ENCODE peak calls at places on chromosome 21, in seven cellular contexts. One of them, this sample, is unnamed.

GRCh38 chr21:44540741-44541288 is 820 bp upstream of the KRTAP10-1 start:
- DNase-seq in SW480: no peak
- DNase-seq in nephron progenitor cell: no peak
- DNase-seq in activated CD4-positive, alpha-beta T cell treated with anti-CD3 and anti-CD28 coated beads, Interleukin-2, amount 50 U/mL, for 24 hours: no peak
- DNase-seq in progenitor cell of endocrine pancreas: no peak
- DNase-seq in heart right ventricle: no peak
- DNase-seq in stimulated activated CD4-positive, alpha-beta T cell treated with anti-CD3 and anti-CD28 coated beads, Interleukin-1b, Interleukin-23, amount 100 ng/mL, for 1 hour: no peak
- DNase-seq in this sample: no peak

GRCh38 chr21:26736449-26736848 is 108.8 kb downstream of the ADAMTS1 start:
- DNase-seq in SW480: no peak
- DNase-seq in nephron progenitor cell: no peak
- DNase-seq in activated CD4-positive, alpha-beta T cell treated with anti-CD3 and anti-CD28 coated beads, Interleukin-2, amount 50 U/mL, for 24 hours: no peak
- DNase-seq in progenitor cell of endocrine pancreas: no peak
- DNase-seq in heart right ventricle: no peak
- DNase-seq in stimulated activated CD4-positive, alpha-beta T cell treated with anti-CD3 and anti-CD28 coated beads, Interleukin-1b, Interleukin-23, amount 100 ng/mL, for 1 hour: no peak
- DNase-seq in this sample: no peak

GRCh38 chr21:45892156-45892919 is 89.2 kb upstream of the COL6A1 start:
- DNase-seq in SW480: no peak
- DNase-seq in nephron progenitor cell: no peak
- DNase-seq in activated CD4-positive, alpha-beta T cell treated with anti-CD3 and anti-CD28 coated beads, Interleukin-2, amount 50 U/mL, for 24 hours: no peak
- DNase-seq in progenitor cell of endocrine pancreas: no peak
- DNase-seq in heart right ventricle: no peak
- DNase-seq in stimulated activated CD4-positive, alpha-beta T cell treated with anti-CD3 and anti-CD28 coated beads, Interleukin-1b, Interleukin-23, amount 100 ng/mL, for 1 hour: no peak
- DNase-seq in this sample: no peak

GRCh38 chr21:38830667-38831525 is 25.2 kb downstream of the ETS2 start:
- DNase-seq in SW480: no peak
- DNase-seq in nephron progenitor cell: no peak
- DNase-seq in activated CD4-positive, alpha-beta T cell treated with anti-CD3 and anti-CD28 coated beads, Interleukin-2, amount 50 U/mL, for 24 hours: no peak
- DNase-seq in progenitor cell of endocrine pancreas: no peak
- DNase-seq in heart right ventricle: no peak
- DNase-seq in stimulated activated CD4-positive, alpha-beta T cell treated with anti-CD3 and anti-CD28 coated beads, Interleukin-1b, Interleukin-23, amount 100 ng/mL, for 1 hour: no peak
- DNase-seq in this sample: no peak

GRCh38 chr21:44723177-44724131 is 12.1 kb upstream of the TSPEAR start:
- DNase-seq in SW480: peak
- DNase-seq in nephron progenitor cell: peak
- DNase-seq in activated CD4-positive, alpha-beta T cell treated with anti-CD3 and anti-CD28 coated beads, Interleukin-2, amount 50 U/mL, for 24 hours: no peak
- DNase-seq in progenitor cell of endocrine pancreas: no peak
- DNase-seq in heart right ventricle: no peak
- DNase-seq in stimulated activated CD4-positive, alpha-beta T cell treated with anti-CD3 and anti-CD28 coated beads, Interleukin-1b, Interleukin-23, amount 100 ng/mL, for 1 hour: no peak
- DNase-seq in this sample: no peak

GRCh38 chr21:21968810-21969588 is 970.8 kb downstream of the NCAM2 start:
- DNase-seq in SW480: no peak
- DNase-seq in nephron progenitor cell: no peak
- DNase-seq in activated CD4-positive, alpha-beta T cell treated with anti-CD3 and anti-CD28 coated beads, Interleukin-2, amount 50 U/mL, for 24 hours: no peak
- DNase-seq in progenitor cell of endocrine pancreas: no peak
- DNase-seq in heart right ventricle: no peak
- DNase-seq in stimulated activated CD4-positive, alpha-beta T cell treated with anti-CD3 and anti-CD28 coated beads, Interleukin-1b, Interleukin-23, amount 100 ng/mL, for 1 hour: no peak
- DNase-seq in this sample: no peak

GRCh38 chr21:25845729-25846256 is 111.0 kb downstream of the GABPA start:
- DNase-seq in SW480: no peak
- DNase-seq in nephron progenitor cell: no peak
- DNase-seq in activated CD4-positive, alpha-beta T cell treated with anti-CD3 and anti-CD28 coated beads, Interleukin-2, amount 50 U/mL, for 24 hours: no peak
- DNase-seq in progenitor cell of endocrine pancreas: no peak
- DNase-seq in heart right ventricle: no peak
- DNase-seq in stimulated activated CD4-positive, alpha-beta T cell treated with anti-CD3 and anti-CD28 coated beads, Interleukin-1b, Interleukin-23, amount 100 ng/mL, for 1 hour: no peak
- DNase-seq in this sample: no peak

GRCh38 chr21:20523191-20523590 is 475.0 kb upstream of the NCAM2 start:
- DNase-seq in SW480: no peak
- DNase-seq in nephron progenitor cell: no peak
- DNase-seq in activated CD4-positive, alpha-beta T cell treated with anti-CD3 and anti-CD28 coated beads, Interleukin-2, amount 50 U/mL, for 24 hours: no peak
- DNase-seq in progenitor cell of endocrine pancreas: no peak
- DNase-seq in heart right ventricle: no peak
- DNase-seq in stimulated activated CD4-positive, alpha-beta T cell treated with anti-CD3 and anti-CD28 coated beads, Interleukin-1b, Interleukin-23, amount 100 ng/mL, for 1 hour: no peak
- DNase-seq in this sample: no peak

GRCh38 chr21:32249551-32250280 is 29.1 kb downstream of the MIS18A start:
- DNase-seq in SW480: no peak
- DNase-seq in nephron progenitor cell: no peak
- DNase-seq in activated CD4-positive, alpha-beta T cell treated with anti-CD3 and anti-CD28 coated beads, Interleukin-2, amount 50 U/mL, for 24 hours: no peak
- DNase-seq in progenitor cell of endocrine pancreas: no peak
- DNase-seq in heart right ventricle: no peak
- DNase-seq in stimulated activated CD4-positive, alpha-beta T cell treated with anti-CD3 and anti-CD28 coated beads, Interleukin-1b, Interleukin-23, amount 100 ng/mL, for 1 hour: no peak
- DNase-seq in this sample: no peak

GRCh38 chr21:14901482-14901958 is 163.3 kb downstream of the NRIP1 start:
- DNase-seq in SW480: peak
- DNase-seq in nephron progenitor cell: no peak
- DNase-seq in activated CD4-positive, alpha-beta T cell treated with anti-CD3 and anti-CD28 coated beads, Interleukin-2, amount 50 U/mL, for 24 hours: no peak
- DNase-seq in progenitor cell of endocrine pancreas: no peak
- DNase-seq in heart right ventricle: no peak
- DNase-seq in stimulated activated CD4-positive, alpha-beta T cell treated with anti-CD3 and anti-CD28 coated beads, Interleukin-1b, Interleukin-23, amount 100 ng/mL, for 1 hour: no peak
- DNase-seq in this sample: no peak

GRCh38 chr21:45607922-45608295 is 35.6 kb upstream of the PCBP3 start:
- DNase-seq in SW480: no peak
- DNase-seq in nephron progenitor cell: no peak
- DNase-seq in activated CD4-positive, alpha-beta T cell treated with anti-CD3 and anti-CD28 coated beads, Interleukin-2, amount 50 U/mL, for 24 hours: no peak
- DNase-seq in progenitor cell of endocrine pancreas: no peak
- DNase-seq in heart right ventricle: no peak
- DNase-seq in stimulated activated CD4-positive, alpha-beta T cell treated with anti-CD3 and anti-CD28 coated beads, Interleukin-1b, Interleukin-23, amount 100 ng/mL, for 1 hour: no peak
- DNase-seq in this sample: no peak

GRCh38 chr21:42850866-42851391 is 28.4 kb downstream of the WDR4 start:
- DNase-seq in SW480: no peak
- DNase-seq in nephron progenitor cell: peak
- DNase-seq in activated CD4-positive, alpha-beta T cell treated with anti-CD3 and anti-CD28 coated beads, Interleukin-2, amount 50 U/mL, for 24 hours: no peak
- DNase-seq in progenitor cell of endocrine pancreas: no peak
- DNase-seq in heart right ventricle: no peak
- DNase-seq in stimulated activated CD4-positive, alpha-beta T cell treated with anti-CD3 and anti-CD28 coated beads, Interleukin-1b, Interleukin-23, amount 100 ng/mL, for 1 hour: no peak
- DNase-seq in this sample: no peak

GRCh38 chr21:38277501-38278111 is 20.8 kb downstream of the KCNJ15 start:
- DNase-seq in SW480: peak
- DNase-seq in nephron progenitor cell: no peak
- DNase-seq in activated CD4-positive, alpha-beta T cell treated with anti-CD3 and anti-CD28 coated beads, Interleukin-2, amount 50 U/mL, for 24 hours: peak
- DNase-seq in progenitor cell of endocrine pancreas: no peak
- DNase-seq in heart right ventricle: no peak
- DNase-seq in stimulated activated CD4-positive, alpha-beta T cell treated with anti-CD3 and anti-CD28 coated beads, Interleukin-1b, Interleukin-23, amount 100 ng/mL, for 1 hour: no peak
- DNase-seq in this sample: no peak

GRCh38 chr21:45873866-45874265 is 107.7 kb upstream of the COL6A1 start:
- DNase-seq in SW480: no peak
- DNase-seq in nephron progenitor cell: no peak
- DNase-seq in activated CD4-positive, alpha-beta T cell treated with anti-CD3 and anti-CD28 coated beads, Interleukin-2, amount 50 U/mL, for 24 hours: no peak
- DNase-seq in progenitor cell of endocrine pancreas: no peak
- DNase-seq in heart right ventricle: no peak
- DNase-seq in stimulated activated CD4-positive, alpha-beta T cell treated with anti-CD3 and anti-CD28 coated beads, Interleukin-1b, Interleukin-23, amount 100 ng/mL, for 1 hour: no peak
- DNase-seq in this sample: no peak

GRCh38 chr21:17441370-17441769 is 71.5 kb upstream of the CXADR start:
- DNase-seq in SW480: no peak
- DNase-seq in nephron progenitor cell: no peak
- DNase-seq in activated CD4-positive, alpha-beta T cell treated with anti-CD3 and anti-CD28 coated beads, Interleukin-2, amount 50 U/mL, for 24 hours: no peak
- DNase-seq in progenitor cell of endocrine pancreas: no peak
- DNase-seq in heart right ventricle: no peak
- DNase-seq in stimulated activated CD4-positive, alpha-beta T cell treated with anti-CD3 and anti-CD28 coated beads, Interleukin-1b, Interleukin-23, amount 100 ng/mL, for 1 hour: no peak
- DNase-seq in this sample: no peak

GRCh38 chr21:31887596-31887920 is 14.7 kb downstream of the HUNK start:
- DNase-seq in SW480: no peak
- DNase-seq in nephron progenitor cell: no peak
- DNase-seq in activated CD4-positive, alpha-beta T cell treated with anti-CD3 and anti-CD28 coated beads, Interleukin-2, amount 50 U/mL, for 24 hours: no peak
- DNase-seq in progenitor cell of endocrine pancreas: no peak
- DNase-seq in heart right ventricle: peak
- DNase-seq in stimulated activated CD4-positive, alpha-beta T cell treated with anti-CD3 and anti-CD28 coated beads, Interleukin-1b, Interleukin-23, amount 100 ng/mL, for 1 hour: no peak
- DNase-seq in this sample: no peak

GRCh38 chr21:41367598-41368360 is 6.0 kb downstream of the MX2 start:
- DNase-seq in SW480: no peak
- DNase-seq in nephron progenitor cell: no peak
- DNase-seq in activated CD4-positive, alpha-beta T cell treated with anti-CD3 and anti-CD28 coated beads, Interleukin-2, amount 50 U/mL, for 24 hours: no peak
- DNase-seq in progenitor cell of endocrine pancreas: no peak
- DNase-seq in heart right ventricle: no peak
- DNase-seq in stimulated activated CD4-positive, alpha-beta T cell treated with anti-CD3 and anti-CD28 coated beads, Interleukin-1b, Interleukin-23, amount 100 ng/mL, for 1 hour: no peak
- DNase-seq in this sample: no peak

GRCh38 chr21:28442624-28443023 is 550.1 kb downstream of the LTN1 start:
- DNase-seq in SW480: no peak
- DNase-seq in nephron progenitor cell: no peak
- DNase-seq in activated CD4-positive, alpha-beta T cell treated with anti-CD3 and anti-CD28 coated beads, Interleukin-2, amount 50 U/mL, for 24 hours: no peak
- DNase-seq in progenitor cell of endocrine pancreas: no peak
- DNase-seq in heart right ventricle: no peak
- DNase-seq in stimulated activated CD4-positive, alpha-beta T cell treated with anti-CD3 and anti-CD28 coated beads, Interleukin-1b, Interleukin-23, amount 100 ng/mL, for 1 hour: no peak
- DNase-seq in this sample: no peak

GRCh38 chr21:37159053-37159776 is 86.2 kb downstream of the TTC3 start:
- DNase-seq in SW480: no peak
- DNase-seq in nephron progenitor cell: no peak
- DNase-seq in activated CD4-positive, alpha-beta T cell treated with anti-CD3 and anti-CD28 coated beads, Interleukin-2, amount 50 U/mL, for 24 hours: no peak
- DNase-seq in progenitor cell of endocrine pancreas: no peak
- DNase-seq in heart right ventricle: no peak
- DNase-seq in stimulated activated CD4-positive, alpha-beta T cell treated with anti-CD3 and anti-CD28 coated beads, Interleukin-1b, Interleukin-23, amount 100 ng/mL, for 1 hour: no peak
- DNase-seq in this sample: no peak

GRCh38 chr21:41885341-41886024 is 6.3 kb upstream of the PRDM15 start:
- DNase-seq in SW480: no peak
- DNase-seq in nephron progenitor cell: no peak
- DNase-seq in activated CD4-positive, alpha-beta T cell treated with anti-CD3 and anti-CD28 coated beads, Interleukin-2, amount 50 U/mL, for 24 hours: no peak
- DNase-seq in progenitor cell of endocrine pancreas: no peak
- DNase-seq in heart right ventricle: no peak
- DNase-seq in stimulated activated CD4-positive, alpha-beta T cell treated with anti-CD3 and anti-CD28 coated beads, Interleukin-1b, Interleukin-23, amount 100 ng/mL, for 1 hour: no peak
- DNase-seq in this sample: no peak

GRCh38 chr21:42242611-42243010 is 23.7 kb downstream of the ABCG1 start:
- DNase-seq in SW480: no peak
- DNase-seq in nephron progenitor cell: no peak
- DNase-seq in activated CD4-positive, alpha-beta T cell treated with anti-CD3 and anti-CD28 coated beads, Interleukin-2, amount 50 U/mL, for 24 hours: no peak
- DNase-seq in progenitor cell of endocrine pancreas: no peak
- DNase-seq in heart right ventricle: no peak
- DNase-seq in stimulated activated CD4-positive, alpha-beta T cell treated with anti-CD3 and anti-CD28 coated beads, Interleukin-1b, Interleukin-23, amount 100 ng/mL, for 1 hour: no peak
- DNase-seq in this sample: no peak

GRCh38 chr21:33760641-33761103 is 118.4 kb downstream of the ITSN1 start:
- DNase-seq in SW480: no peak
- DNase-seq in nephron progenitor cell: no peak
- DNase-seq in activated CD4-positive, alpha-beta T cell treated with anti-CD3 and anti-CD28 coated beads, Interleukin-2, amount 50 U/mL, for 24 hours: no peak
- DNase-seq in progenitor cell of endocrine pancreas: no peak
- DNase-seq in heart right ventricle: no peak
- DNase-seq in stimulated activated CD4-positive, alpha-beta T cell treated with anti-CD3 and anti-CD28 coated beads, Interleukin-1b, Interleukin-23, amount 100 ng/mL, for 1 hour: no peak
- DNase-seq in this sample: no peak

GRCh38 chr21:38145104-38145503 is 111.7 kb upstream of the KCNJ15 start:
- DNase-seq in SW480: no peak
- DNase-seq in nephron progenitor cell: no peak
- DNase-seq in activated CD4-positive, alpha-beta T cell treated with anti-CD3 and anti-CD28 coated beads, Interleukin-2, amount 50 U/mL, for 24 hours: no peak
- DNase-seq in progenitor cell of endocrine pancreas: no peak
- DNase-seq in heart right ventricle: no peak
- DNase-seq in stimulated activated CD4-positive, alpha-beta T cell treated with anti-CD3 and anti-CD28 coated beads, Interleukin-1b, Interleukin-23, amount 100 ng/mL, for 1 hour: no peak
- DNase-seq in this sample: no peak

GRCh38 chr21:33402011-33402979 is 918 bp upstream of the IFNGR2 start:
- DNase-seq in SW480: no peak
- DNase-seq in nephron progenitor cell: peak
- DNase-seq in activated CD4-positive, alpha-beta T cell treated with anti-CD3 and anti-CD28 coated beads, Interleukin-2, amount 50 U/mL, for 24 hours: no peak
- DNase-seq in progenitor cell of endocrine pancreas: no peak
- DNase-seq in heart right ventricle: peak
- DNase-seq in stimulated activated CD4-positive, alpha-beta T cell treated with anti-CD3 and anti-CD28 coated beads, Interleukin-1b, Interleukin-23, amount 100 ng/mL, for 1 hour: no peak
- DNase-seq in this sample: no peak

GRCh38 chr21:15754640-15755039 is 24.9 kb downstream of the USP25 start:
- DNase-seq in SW480: no peak
- DNase-seq in nephron progenitor cell: no peak
- DNase-seq in activated CD4-positive, alpha-beta T cell treated with anti-CD3 and anti-CD28 coated beads, Interleukin-2, amount 50 U/mL, for 24 hours: no peak
- DNase-seq in progenitor cell of endocrine pancreas: no peak
- DNase-seq in heart right ventricle: no peak
- DNase-seq in stimulated activated CD4-positive, alpha-beta T cell treated with anti-CD3 and anti-CD28 coated beads, Interleukin-1b, Interleukin-23, amount 100 ng/mL, for 1 hour: no peak
- DNase-seq in this sample: no peak

GRCh38 chr21:42193131-42193671 is 25.7 kb upstream of the ABCG1 start:
- DNase-seq in SW480: no peak
- DNase-seq in nephron progenitor cell: no peak
- DNase-seq in activated CD4-positive, alpha-beta T cell treated with anti-CD3 and anti-CD28 coated beads, Interleukin-2, amount 50 U/mL, for 24 hours: peak
- DNase-seq in progenitor cell of endocrine pancreas: no peak
- DNase-seq in heart right ventricle: no peak
- DNase-seq in stimulated activated CD4-positive, alpha-beta T cell treated with anti-CD3 and anti-CD28 coated beads, Interleukin-1b, Interleukin-23, amount 100 ng/mL, for 1 hour: peak
- DNase-seq in this sample: no peak